ENCODE peak calls at places on chromosomes 6 and 20, in four cellular contexts. X is COR-L47, Y is foreskin fibroblast, I is heart right ventricle. J is an unnamed sample.

GRCh38 chr6:33013608-33014007 is 4.2 kb upstream of the HLA-DOA start:
- DNase-seq in Y (no peak), X (no peak), I (no peak), J (no peak)

GRCh38 chr6:53734473-53735299 is 60.1 kb upstream of the LRRC1 start:
- DNase-seq in X (no peak), I (peak; percentile 29), Y (peak; percentile 61), J (peak; percentile 72)

GRCh38 chr6:1242021-1242420 is 69.9 kb upstream of the FOXQ1 start:
- DNase-seq in Y (no peak), X (no peak), I (no peak), J (no peak)

GRCh38 chr6:16292942-16293341 is 54.6 kb downstream of the GMPR start:
- DNase-seq in Y (no peak), X (no peak), I (no peak), J (no peak)

GRCh38 chr6:159080217-159080976 is 35.6 kb upstream of the TAGAP start:
- DNase-seq in X (no peak), Y (no peak), I (no peak), J (no peak)

GRCh38 chr20:13904766-13905165 is 85.6 kb downstream of the SEL1L2 start:
- DNase-seq in Y (no peak), I (no peak), X (no peak), J (no peak)

GRCh38 chr20:47318596-47319516 is 37.6 kb downstream of the ZMYND8 start:
- DNase-seq in Y (peak; percentile 78), I (peak; percentile 72), X (no peak), J (peak; percentile 55)

GRCh38 chr20:25039697-25040437 is 18.1 kb downstream of the ACSS1 start:
- DNase-seq in X (no peak), Y (peak; percentile 49), I (peak; percentile 90), J (no peak)

GRCh38 chr6:152946484-152946883 is 36.4 kb downstream of the FBXO5 start:
- DNase-seq in X (no peak), I (no peak), Y (no peak), J (no peak)

GRCh38 chr20:16505894-16506293 is 67.4 kb downstream of the KIF16B start:
- DNase-seq in I (no peak), Y (no peak), X (no peak), J (no peak)